ENCODE peak calls at places on chromosomes 6 and 20, in five cellular contexts. N is neuronal stem cell, R is SK-N-SH, C is astrocyte, P is neural progenitor cell. O is an unnamed sample.
A peak's percentile ranks its signal among the peaks of the same experiment; 100 is the strongest.

GRCh38 chr6:108797951-108798671 is 50.1 kb upstream of the ARMC2 start:
- DNase-seq in P (no peak), C (no peak), R (no peak), N (no peak), O (no peak)

GRCh38 chr6:56517155-56517745 is 125.4 kb downstream of the DST start:
- DNase-seq in N (no peak), R (no peak), P (no peak), C (no peak), O (no peak)

GRCh38 chr20:63741676-63742380 is 2.3 kb downstream of the SLC2A4RG start:
- DNase-seq in R (no peak), N (no peak), C (no peak), P (no peak), O (no peak)

GRCh38 chr6:11366183-11366933 is 133.9 kb upstream of the NEDD9 start:
- DNase-seq in P (no peak), R (no peak), N (no peak), C (no peak), O (no peak)

GRCh38 chr20:1840865-1841553 is 54.2 kb upstream of the SIRPA start:
- DNase-seq in C (no peak), N (no peak), R (no peak), P (no peak), O (no peak)

GRCh38 chr20:54431545-54431944 is 43.8 kb upstream of the DOK5 start:
- DNase-seq in R (no peak), P (no peak), N (peak; percentile 11), C (peak; percentile 42), O (no peak)

GRCh38 chr6:102798631-102799030 is 1405.1 kb downstream of the GRIK2 start:
- DNase-seq in N (peak; percentile 18), C (no peak), R (no peak), P (peak; percentile 75), O (no peak)

GRCh38 chr6:42505377-42505702 is 53.6 kb upstream of the TRERF1 start:
- DNase-seq in R (no peak), P (no peak), N (no peak), C (peak; percentile 61), O (peak; percentile 40)

GRCh38 chr6:24522090-24522820 is 27.5 kb downstream of the ALDH5A1 start:
- DNase-seq in N (no peak), C (peak; percentile 62), P (no peak), R (no peak), O (peak; percentile 5)

GRCh38 chr20:57594092-57594911 is 25.9 kb downstream of the ZBP1 start:
- DNase-seq in P (peak; percentile 76), R (peak; percentile 89), C (no peak), N (peak; percentile 62), O (no peak)

GRCh38 chr6:52549428-52549827 is 27.4 kb downstream of the TRAM2 start:
- DNase-seq in C (no peak), N (no peak), P (no peak), R (no peak), O (no peak)

GRCh38 chr6:53461041-53461656 is 83.8 kb downstream of the GCLC start:
- DNase-seq in R (no peak), N (no peak), C (no peak), P (no peak), O (no peak)

GRCh38 chr6:98848539-98849210 is 14.3 kb downstream of the POU3F2 start:
- DNase-seq in R (no peak), N (no peak), P (no peak), C (no peak), O (no peak)

GRCh38 chr20:32429745-32430360 is 71.7 kb downstream of the ASXL1 start:
- DNase-seq in N (no peak), R (peak; percentile 7), P (no peak), C (no peak), O (no peak)

GRCh38 chr20:1108437-1108920 is 9.9 kb upstream of the PSMF1 start:
- DNase-seq in N (peak; percentile 37), R (peak; percentile 73), C (no peak), P (peak; percentile 73), O (peak; percentile 24)

GRCh38 chr6:4809999-4810918 is 34.1 kb downstream of the CDYL start:
- DNase-seq in C (peak; percentile 49), R (no peak), N (no peak), P (no peak), O (peak; percentile 73)

GRCh38 chr6:109360791-109361190 is 21.5 kb downstream of the CD164 start:
- DNase-seq in C (no peak), N (no peak), P (no peak), R (no peak), O (no peak)

DNA sequence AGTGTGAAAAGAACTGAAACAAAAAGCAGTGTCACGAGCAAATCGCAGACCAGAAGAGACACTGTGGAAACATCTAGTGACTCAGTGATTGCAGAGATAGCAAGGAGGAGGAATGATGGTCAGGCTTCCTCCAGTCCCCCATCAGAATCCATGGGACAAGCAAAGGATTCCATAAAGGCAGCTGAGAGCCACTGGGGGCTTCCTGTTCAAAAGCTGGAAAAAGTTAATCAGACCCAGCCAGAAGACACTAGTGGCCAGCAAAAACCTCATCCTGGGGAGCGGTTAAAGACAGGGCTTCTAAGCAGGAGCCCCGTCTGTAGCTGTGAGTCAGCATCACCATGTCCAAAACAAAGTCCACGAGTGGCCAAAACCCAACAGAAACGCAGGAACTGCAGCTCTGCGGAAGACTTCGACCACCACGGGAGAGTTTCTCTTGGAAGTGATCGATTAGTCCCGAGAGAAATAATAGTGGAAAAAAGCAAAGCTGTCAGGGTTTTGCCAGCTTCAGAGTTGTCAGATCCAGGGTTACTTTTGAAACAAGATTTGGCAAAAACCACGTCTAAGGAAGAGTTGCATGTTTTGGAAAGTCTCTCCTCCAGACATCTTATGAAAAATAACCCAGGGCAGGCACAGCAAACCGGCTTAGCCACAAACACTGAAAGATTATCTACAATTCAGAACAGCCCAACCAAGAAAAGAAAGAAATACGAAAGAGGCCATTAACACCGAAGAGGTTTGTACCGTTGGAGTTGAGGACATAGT is 51.0 kb downstream of the JAG1 start:
- DNase-seq in P (no peak), C (peak; percentile 89), N (no peak), R (no peak), O (peak; percentile 40)
- H3K4me2 ChIP-seq in P (no peak overlapping the region), C (peak overlapping the region; percentile 72), N (no peak overlapping the region), R (peak overlapping the region; percentile 70), O (no peak overlapping the region)

GRCh38 chr20:17650301-17650761 is 31.7 kb downstream of the RRBP1 start:
- DNase-seq in C (no peak), N (no peak), P (no peak), R (no peak), O (no peak)

GRCh38 chr20:17651761-17652388 is 30.2 kb downstream of the RRBP1 start:
- DNase-seq in C (no peak), P (no peak), R (no peak), N (no peak), O (no peak)

GRCh38 chr20:17653835-17654648 is 28.0 kb downstream of the RRBP1 start:
- DNase-seq in P (no peak), R (no peak), C (no peak), N (no peak), O (no peak)

GRCh38 chr20:17650816-17651760 is 31.0 kb downstream of the RRBP1 start:
- DNase-seq in C (no peak), R (no peak), N (no peak), P (no peak), O (no peak)

GRCh38 chr20:17652411-17652810 is 29.6 kb downstream of the RRBP1 start:
- DNase-seq in C (no peak), P (no peak), R (no peak), N (no peak), O (no peak)
- H3K4me2 ChIP-seq in C (no peak overlapping the region), P (no peak overlapping the region), R (no peak overlapping the region), N (no peak overlapping the region), O (no peak overlapping the region)

DNA sequence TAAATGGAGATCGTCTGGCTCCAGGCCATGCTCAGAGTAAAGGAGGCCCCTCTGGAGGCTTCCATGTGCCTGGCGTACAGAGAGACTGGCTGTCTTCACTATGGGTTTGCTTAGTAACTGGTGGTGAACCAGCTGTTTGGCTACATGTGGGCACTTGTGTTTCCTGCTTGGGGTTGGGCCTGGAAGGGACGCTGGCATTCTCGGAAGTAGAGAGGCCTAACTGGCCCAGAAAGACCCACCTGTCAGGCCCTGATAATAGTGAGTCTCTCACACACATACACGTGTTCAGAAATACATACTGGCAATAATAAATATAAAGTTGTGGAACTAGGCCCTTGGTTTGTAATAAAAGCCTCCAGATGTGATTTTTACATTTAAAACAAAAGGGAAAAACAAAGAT is 148.6 kb downstream of the LRFN2 start:
- DNase-seq in C (no peak), R (no peak), N (no peak), P (no peak), O (no peak)
- H3K4me2 ChIP-seq in C (no peak overlapping the region), R (no peak overlapping the region), N (no peak overlapping the region), P (no peak overlapping the region), O (no peak overlapping the region)

DNA sequence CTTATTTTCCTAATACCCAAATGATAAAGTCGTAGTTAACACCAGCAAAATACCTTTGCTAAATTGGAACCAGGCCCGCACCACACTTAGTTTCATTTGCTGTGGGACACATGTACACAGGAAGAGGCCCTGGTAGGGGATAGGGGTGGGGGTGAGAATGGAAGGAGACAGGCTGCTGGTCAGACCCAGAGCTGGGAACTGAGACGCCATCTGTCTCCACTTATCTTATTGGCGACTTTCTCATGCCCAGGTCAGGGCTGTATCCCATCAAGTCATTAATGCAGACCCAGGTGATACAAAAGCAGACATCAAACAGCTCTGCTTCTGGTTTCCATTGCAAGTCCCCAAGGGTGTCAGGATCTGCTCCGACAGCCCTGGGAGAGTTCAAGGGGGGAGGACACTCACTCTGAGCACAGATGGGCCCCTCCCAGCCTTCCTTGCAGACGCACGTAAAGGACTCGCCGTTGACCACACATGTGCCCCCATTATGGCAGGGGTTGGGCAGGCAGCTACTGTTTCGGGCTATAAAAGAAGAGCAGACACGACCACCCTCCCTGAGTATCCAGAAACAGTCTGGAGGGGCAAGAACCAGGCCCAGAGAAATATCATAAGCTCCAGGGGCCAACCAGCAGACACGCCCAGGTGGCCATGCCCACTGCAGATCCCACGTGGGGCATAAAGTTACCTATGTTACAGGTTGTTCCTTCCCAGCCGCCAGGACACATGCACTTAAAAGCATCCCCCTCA is 29.2 kb downstream of the JAG1 start:
- DNase-seq in P (no peak), C (no peak), N (no peak), R (peak; percentile 74), O (no peak)
- H3K4me2 ChIP-seq in P (no peak overlapping the region), C (no peak overlapping the region), N (no peak overlapping the region), R (no peak overlapping the region), O (no peak overlapping the region)

DNA sequence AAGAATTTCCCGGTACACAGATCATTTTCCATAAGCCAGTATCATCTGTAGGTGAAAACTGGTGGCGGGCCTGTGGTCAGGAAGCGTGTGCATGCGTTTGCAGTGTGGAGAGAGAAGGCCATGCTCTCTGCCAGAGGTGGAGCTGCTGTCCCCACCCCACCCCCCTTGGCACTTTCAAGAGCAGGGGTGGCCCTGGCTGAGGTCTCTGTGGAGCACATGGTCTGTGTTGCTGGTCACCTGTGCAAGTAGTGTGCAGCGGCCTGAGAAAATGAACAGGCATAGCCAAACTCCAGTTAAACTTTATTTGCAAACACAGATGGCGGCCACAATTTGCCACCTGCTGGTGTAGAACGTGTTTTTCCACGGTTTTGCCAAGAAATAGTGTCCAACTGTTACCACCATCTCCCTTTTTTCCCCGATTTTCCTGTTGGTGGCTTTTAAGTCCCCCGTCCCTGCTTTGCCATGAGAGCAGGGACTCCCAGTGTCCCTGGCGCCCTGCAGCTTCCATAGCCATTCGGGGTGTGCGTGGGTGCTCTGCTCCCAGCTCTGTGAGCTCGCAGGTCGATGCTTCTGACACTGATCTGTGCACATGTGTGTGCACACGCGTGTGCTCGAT is 2.5 kb downstream of the ADRM1 start:
- DNase-seq in R (no peak), N (no peak), P (no peak), C (no peak), O (peak; percentile 32)
- H3K4me2 ChIP-seq in R (peak overlapping the region; percentile 93), N (no peak overlapping the region), P (peak overlapping the region; percentile 95), C (peak overlapping the region; percentile 99), O (peak overlapping the region; percentile 99)